ENCODE peak calls at places on chromosome 22, in six cellular contexts. One of them, this sample, is unnamed.
A peak's percentile ranks its signal among the peaks of the same experiment; 100 is the strongest.

GRCh38 chr22:43437871-43438475 is 26.2 kb downstream of the MPPED1 start:
- DNase-seq in H1: no peak
- DNase-seq in neural progenitor cell: no peak
- DNase-seq in PC-9: no peak
- DNase-seq in omental fat pad: no peak
- DNase-seq in RWPE1: no peak
- DNase-seq in this sample: no peak

GRCh38 chr22:47851586-47851985 is 1089.1 kb downstream of the TBC1D22A start:
- DNase-seq in H1: no peak
- DNase-seq in neural progenitor cell: no peak
- DNase-seq in PC-9: no peak
- DNase-seq in omental fat pad: no peak
- DNase-seq in RWPE1: no peak
- DNase-seq in this sample: no peak

GRCh38 chr22:46110215-46110614 is 40.1 kb upstream of the PPARA start:
- DNase-seq in H1: no peak
- DNase-seq in neural progenitor cell: no peak
- DNase-seq in PC-9: peak; percentile 53
- DNase-seq in omental fat pad: no peak
- DNase-seq in RWPE1: no peak
- DNase-seq in this sample: no peak

GRCh38 chr22:24319451-24319850 is 48.8 kb downstream of the SPECC1L start:
- DNase-seq in H1: no peak
- DNase-seq in neural progenitor cell: no peak
- DNase-seq in PC-9: no peak
- DNase-seq in omental fat pad: no peak
- DNase-seq in RWPE1: no peak
- DNase-seq in this sample: no peak

GRCh38 chr22:26367402-26368245 is 61.4 kb upstream of the ASPHD2 start:
- DNase-seq in H1: peak; percentile 81
- DNase-seq in neural progenitor cell: peak; percentile 86
- DNase-seq in PC-9: no peak
- DNase-seq in omental fat pad: peak; percentile 33
- DNase-seq in RWPE1: peak; percentile 45
- DNase-seq in this sample: no peak

GRCh38 chr22:32623943-32624342 is 149.3 kb downstream of the FBXO7 start:
- DNase-seq in H1: no peak
- DNase-seq in neural progenitor cell: no peak
- DNase-seq in PC-9: no peak
- DNase-seq in omental fat pad: no peak
- DNase-seq in RWPE1: no peak
- DNase-seq in this sample: no peak

GRCh38 chr22:27799334-27800249 is 2.0 kb downstream of the MN1 start:
- DNase-seq in H1: no peak
- DNase-seq in neural progenitor cell: peak; percentile 60
- DNase-seq in PC-9: peak; percentile 30
- DNase-seq in omental fat pad: no peak
- DNase-seq in RWPE1: peak; percentile 13
- DNase-seq in this sample: peak; percentile 51

GRCh38 chr22:46607483-46608114 is 12.6 kb upstream of the GRAMD4 start:
- DNase-seq in H1: no peak
- DNase-seq in neural progenitor cell: no peak
- DNase-seq in PC-9: no peak
- DNase-seq in omental fat pad: no peak
- DNase-seq in RWPE1: no peak
- DNase-seq in this sample: no peak

GRCh38 chr22:27135582-27135981 is 478.2 kb downstream of the MIAT start:
- DNase-seq in H1: no peak
- DNase-seq in neural progenitor cell: no peak
- DNase-seq in PC-9: no peak
- DNase-seq in omental fat pad: no peak
- DNase-seq in RWPE1: peak; percentile 76
- DNase-seq in this sample: no peak

GRCh38 chr22:27636716-27637503 is 164.6 kb downstream of the MN1 start:
- DNase-seq in H1: no peak
- DNase-seq in neural progenitor cell: no peak
- DNase-seq in PC-9: no peak
- DNase-seq in omental fat pad: no peak
- DNase-seq in RWPE1: no peak
- DNase-seq in this sample: no peak

GRCh38 chr22:28547132-28547842 is 132.4 kb downstream of the TTC28 start:
- DNase-seq in H1: no peak
- DNase-seq in neural progenitor cell: no peak
- DNase-seq in PC-9: no peak
- DNase-seq in omental fat pad: no peak
- DNase-seq in RWPE1: no peak
- DNase-seq in this sample: no peak

GRCh38 chr22:27488456-27489224 is 312.9 kb downstream of the MN1 start:
- DNase-seq in H1: no peak
- DNase-seq in neural progenitor cell: no peak
- DNase-seq in PC-9: no peak
- DNase-seq in omental fat pad: no peak
- DNase-seq in RWPE1: no peak
- DNase-seq in this sample: no peak

GRCh38 chr22:37627091-37627490 is 12.4 kb upstream of the SH3BP1 start:
- DNase-seq in H1: no peak
- DNase-seq in neural progenitor cell: no peak
- DNase-seq in PC-9: no peak
- DNase-seq in omental fat pad: no peak
- DNase-seq in RWPE1: no peak
- DNase-seq in this sample: no peak

GRCh38 chr22:27192135-27192900 is 534.9 kb downstream of the MIAT start:
- DNase-seq in H1: no peak
- DNase-seq in neural progenitor cell: no peak
- DNase-seq in PC-9: no peak
- DNase-seq in omental fat pad: no peak
- DNase-seq in RWPE1: no peak
- DNase-seq in this sample: no peak

GRCh38 chr22:39960791-39961746 is 872 bp downstream of the TMA7B start:
- DNase-seq in H1: no peak
- DNase-seq in neural progenitor cell: no peak
- DNase-seq in PC-9: no peak
- DNase-seq in omental fat pad: no peak
- DNase-seq in RWPE1: no peak
- DNase-seq in this sample: no peak

GRCh38 chr22:29700949-29701927 is 18.6 kb upstream of the CABP7 start:
- DNase-seq in H1: no peak
- DNase-seq in neural progenitor cell: peak; percentile 77
- DNase-seq in PC-9: peak; percentile 60
- DNase-seq in omental fat pad: no peak
- DNase-seq in RWPE1: peak; percentile 25
- DNase-seq in this sample: no peak

GRCh38 chr22:45774016-45774670 is 102.5 kb downstream of the ATXN10 start:
- DNase-seq in H1: no peak
- DNase-seq in neural progenitor cell: no peak
- DNase-seq in PC-9: no peak
- DNase-seq in omental fat pad: no peak
- DNase-seq in RWPE1: no peak
- DNase-seq in this sample: no peak

GRCh38 chr22:25159028-25159427 is 40.6 kb upstream of the CRYBB3 start:
- DNase-seq in H1: no peak
- DNase-seq in neural progenitor cell: no peak
- DNase-seq in PC-9: no peak
- DNase-seq in omental fat pad: no peak
- DNase-seq in RWPE1: no peak
- DNase-seq in this sample: no peak

GRCh38 chr22:37230673-37231405 is 13.2 kb downstream of the RAC2 start:
- DNase-seq in H1: no peak
- DNase-seq in neural progenitor cell: no peak
- DNase-seq in PC-9: no peak
- DNase-seq in omental fat pad: no peak
- DNase-seq in RWPE1: no peak
- DNase-seq in this sample: no peak

GRCh38 chr22:46071451-46072029 is 78.8 kb upstream of the PPARA start:
- DNase-seq in H1: peak; percentile 76
- DNase-seq in neural progenitor cell: peak; percentile 74
- DNase-seq in PC-9: peak; percentile 92
- DNase-seq in omental fat pad: no peak
- DNase-seq in RWPE1: peak; percentile 79
- DNase-seq in this sample: peak; percentile 82

GRCh38 chr22:48327721-48328120 is 1500.0 kb downstream of the BRD1 start:
- DNase-seq in H1: no peak
- DNase-seq in neural progenitor cell: no peak
- DNase-seq in PC-9: no peak
- DNase-seq in omental fat pad: no peak
- DNase-seq in RWPE1: no peak
- DNase-seq in this sample: no peak

GRCh38 chr22:30074994-30075393 is 5.3 kb upstream of the HORMAD2 start:
- DNase-seq in H1: no peak
- DNase-seq in neural progenitor cell: no peak
- DNase-seq in PC-9: no peak
- DNase-seq in omental fat pad: no peak
- DNase-seq in RWPE1: no peak
- DNase-seq in this sample: no peak

GRCh38 chr22:29477919-29478318 is 2.1 kb upstream of the NEFH start:
- DNase-seq in H1: no peak
- DNase-seq in neural progenitor cell: peak; percentile 41
- DNase-seq in PC-9: no peak
- DNase-seq in omental fat pad: no peak
- DNase-seq in RWPE1: no peak
- DNase-seq in this sample: no peak

GRCh38 chr22:29716814-29717213 is 3.0 kb upstream of the CABP7 start:
- DNase-seq in H1: peak; percentile 86
- DNase-seq in neural progenitor cell: peak; percentile 93
- DNase-seq in PC-9: peak; percentile 54
- DNase-seq in omental fat pad: no peak
- DNase-seq in RWPE1: no peak
- DNase-seq in this sample: peak; percentile 59

GRCh38 chr22:44620129-44620840 is 81.7 kb upstream of the PRR5 start:
- DNase-seq in H1: peak; percentile 91
- DNase-seq in neural progenitor cell: peak; percentile 97
- DNase-seq in PC-9: peak; percentile 16
- DNase-seq in omental fat pad: peak; percentile 64
- DNase-seq in RWPE1: no peak
- DNase-seq in this sample: peak; percentile 65

GRCh38 chr22:47460870-47461269 is 698.4 kb downstream of the TBC1D22A start:
- DNase-seq in H1: no peak
- DNase-seq in neural progenitor cell: no peak
- DNase-seq in PC-9: no peak
- DNase-seq in omental fat pad: no peak
- DNase-seq in RWPE1: no peak
- DNase-seq in this sample: no peak

GRCh38 chr22:42967933-42968332 is 47.0 kb downstream of the PACSIN2 start:
- DNase-seq in H1: no peak
- DNase-seq in neural progenitor cell: no peak
- DNase-seq in PC-9: no peak
- DNase-seq in omental fat pad: no peak
- DNase-seq in RWPE1: no peak
- DNase-seq in this sample: no peak

GRCh38 chr22:31346733-31347250 is 646 bp upstream of the PATZ1 start:
- DNase-seq in H1: no peak
- DNase-seq in neural progenitor cell: peak; percentile 81
- DNase-seq in PC-9: peak; percentile 69
- DNase-seq in omental fat pad: no peak
- DNase-seq in RWPE1: peak; percentile 32
- DNase-seq in this sample: no peak

GRCh38 chr22:30116362-30117117 is 36.3 kb downstream of the HORMAD2 start:
- DNase-seq in H1: no peak
- DNase-seq in neural progenitor cell: peak; percentile 26
- DNase-seq in PC-9: no peak
- DNase-seq in omental fat pad: no peak
- DNase-seq in RWPE1: peak; percentile 32
- DNase-seq in this sample: no peak

GRCh38 chr22:26767351-26767970 is 110.1 kb downstream of the MIAT start:
- DNase-seq in H1: no peak
- DNase-seq in neural progenitor cell: no peak
- DNase-seq in PC-9: no peak
- DNase-seq in omental fat pad: no peak
- DNase-seq in RWPE1: no peak
- DNase-seq in this sample: no peak

GRCh38 chr22:26804315-26804714 is 146.9 kb downstream of the MIAT start:
- DNase-seq in H1: no peak
- DNase-seq in neural progenitor cell: no peak
- DNase-seq in PC-9: no peak
- DNase-seq in omental fat pad: no peak
- DNase-seq in RWPE1: no peak
- DNase-seq in this sample: no peak

GRCh38 chr22:24400726-24401596 is 26.4 kb upstream of the ADORA2A start:
- DNase-seq in H1: no peak
- DNase-seq in neural progenitor cell: no peak
- DNase-seq in PC-9: no peak
- DNase-seq in omental fat pad: no peak
- DNase-seq in RWPE1: no peak
- DNase-seq in this sample: no peak

GRCh38 chr22:24741769-24742168 is 32.8 kb downstream of the PIWIL3 start:
- DNase-seq in H1: no peak
- DNase-seq in neural progenitor cell: no peak
- DNase-seq in PC-9: no peak
- DNase-seq in omental fat pad: no peak
- DNase-seq in RWPE1: no peak
- DNase-seq in this sample: no peak

DNA sequence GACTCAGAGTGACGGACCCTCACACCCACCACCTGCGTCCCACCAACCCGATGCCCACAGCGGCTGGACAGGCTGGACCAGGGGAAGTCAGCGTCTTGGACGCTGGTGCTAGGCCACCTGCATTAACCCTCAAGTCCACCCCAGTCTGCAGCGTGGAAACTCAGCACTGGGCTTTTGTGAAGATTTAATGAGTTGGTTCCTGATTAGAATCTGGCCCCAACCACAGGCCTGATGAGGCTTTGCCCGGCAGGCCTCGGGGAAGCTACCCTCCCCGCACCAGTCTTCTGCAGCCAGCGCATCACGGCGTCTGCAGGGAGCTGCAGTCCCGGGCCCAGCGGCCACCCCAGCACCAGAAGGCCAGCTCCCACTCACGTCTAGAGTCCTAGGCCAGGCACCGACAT is 101.0 kb downstream of the BRD1 start:
- DNase-seq in H1: no peak
- DNase-seq in neural progenitor cell: no peak
- DNase-seq in PC-9: no peak
- DNase-seq in omental fat pad: no peak
- DNase-seq in RWPE1: no peak
- DNase-seq in this sample: no peak
- TF ChIP-seq CTCF in H1: no peak
- TF ChIP-seq CTCF in neural progenitor cell: no peak
- TF ChIP-seq CTCF in PC-9: no peak
- TF ChIP-seq CTCF in omental fat pad: no peak
- TF ChIP-seq CTCF in RWPE1: no peak
- TF ChIP-seq CTCF in this sample: no peak

GRCh38 chr22:35739642-35740041 is 22.0 kb downstream of the APOL5 start:
- DNase-seq in H1: no peak
- DNase-seq in neural progenitor cell: peak; percentile 44
- DNase-seq in PC-9: no peak
- DNase-seq in omental fat pad: no peak
- DNase-seq in RWPE1: no peak
- DNase-seq in this sample: no peak
- TF ChIP-seq CTCF in H1: peak; percentile 20
- TF ChIP-seq CTCF in neural progenitor cell: peak; percentile 35
- TF ChIP-seq CTCF in PC-9: peak; percentile 52
- TF ChIP-seq CTCF in omental fat pad: no peak
- TF ChIP-seq CTCF in RWPE1: no peak
- TF ChIP-seq CTCF in this sample: no peak

GRCh38 chr22:16838073-16838472 is 12.9 kb upstream of the XKR3 start:
- DNase-seq in H1: no peak
- DNase-seq in neural progenitor cell: no peak
- DNase-seq in PC-9: no peak
- DNase-seq in omental fat pad: no peak
- DNase-seq in RWPE1: no peak
- DNase-seq in this sample: no peak
- TF ChIP-seq CTCF in H1: no peak
- TF ChIP-seq CTCF in neural progenitor cell: no peak
- TF ChIP-seq CTCF in PC-9: no peak
- TF ChIP-seq CTCF in omental fat pad: no peak
- TF ChIP-seq CTCF in RWPE1: no peak
- TF ChIP-seq CTCF in this sample: no peak

GRCh38 chr22:50469377-50470305 is 5.2 kb downstream of the SBF1 start:
- DNase-seq in H1: no peak
- DNase-seq in neural progenitor cell: no peak
- DNase-seq in PC-9: peak; percentile 94
- DNase-seq in omental fat pad: no peak
- DNase-seq in RWPE1: peak; percentile 72
- DNase-seq in this sample: no peak
- TF ChIP-seq CTCF in H1: no peak
- TF ChIP-seq CTCF in neural progenitor cell: no peak
- TF ChIP-seq CTCF in PC-9: no peak
- TF ChIP-seq CTCF in omental fat pad: no peak
- TF ChIP-seq CTCF in RWPE1: no peak
- TF ChIP-seq CTCF in this sample: no peak